ENCODE peak calls at places on chromosomes 16 and 17, in seven cellular contexts. O is AG10803, Q is activated T-helper 1 cell treated with Interleukin-2 at 50 U/mL for 16 hours, F is skeletal muscle cell, A is tibial nerve, G is fibroblast of lung, R is small intestine. V is an unnamed sample.

GRCh38 chr17:60354223-60354622 is 37.7 kb downstream of the USP32 start:
- DNase-seq in O (peak; percentile 83), Q (no peak), F (peak; percentile 64), A (no peak), G (peak; percentile 80), R (no peak), V (peak; percentile 83)

GRCh38 chr17:32746698-32747097 is 130.2 kb downstream of the MYO1D start:
- DNase-seq in O (peak; percentile 70), Q (no peak), F (peak; percentile 53), A (no peak), G (peak; percentile 10), R (no peak), V (no peak)

GRCh38 chr16:372584-372983 is 2.2 kb upstream of the MRPL28 start:
- DNase-seq in O (no peak), Q (no peak), F (no peak), A (no peak), G (no peak), R (no peak), V (no peak)

GRCh38 chr17:48960834-48961515 is 7.4 kb downstream of the GIP start:
- DNase-seq in O (no peak), Q (no peak), F (no peak), A (no peak), G (no peak), R (no peak), V (peak; percentile 17)

GRCh38 chr16:85162478-85163277 is 50.4 kb upstream of the CIBAR2 start:
- DNase-seq in O (peak; percentile 82), Q (no peak), F (peak; percentile 61), A (peak; percentile 52), G (peak; percentile 87), R (no peak), V (peak; percentile 79)

GRCh38 chr17:76925333-76925935 is 57.2 kb downstream of the MGAT5B start:
- DNase-seq in O (no peak), Q (no peak), F (no peak), A (no peak), G (no peak), R (no peak), V (no peak)

GRCh38 chr16:12354296-12354818 is 377.8 kb downstream of the SNX29 start:
- DNase-seq in O (no peak), Q (no peak), F (no peak), A (no peak), G (no peak), R (no peak), V (no peak)

GRCh38 chr17:78879679-78880186 is 23.3 kb downstream of the CEP295NL start:
- DNase-seq in O (peak; percentile 96), Q (no peak), F (peak; percentile 93), A (peak; percentile 51), G (peak; percentile 95), R (no peak), V (peak; percentile 95)

GRCh38 chr16:8645141-8645521 is 23.6 kb downstream of the METTL22 start:
- DNase-seq in O (no peak), Q (no peak), F (no peak), A (no peak), G (no peak), R (no peak), V (no peak)

GRCh38 chr16:60142991-60143705 is 1409.0 kb upstream of the GOT2 start:
- DNase-seq in O (peak; percentile 41), Q (no peak), F (no peak), A (no peak), G (peak; percentile 68), R (no peak), V (peak; percentile 27)

GRCh38 chr16:70529051-70529777 is 5.6 kb downstream of the SF3B3 start:
- DNase-seq in O (peak; percentile 72), Q (no peak), F (peak; percentile 18), A (no peak), G (peak; percentile 64), R (peak; percentile 40), V (peak; percentile 70)